ENCODE peak calls at places on chromosomes 16 and 17, in four cellular contexts. Z is GM20000, P is RWPE1, T is body of pancreas. J is an unnamed sample.
A peak's percentile ranks its signal among the peaks of the same experiment; 100 is the strongest.

GRCh38 chr16:48366165-48367093 is 18.8 kb downstream of the SIAH1 start:
- DNase-seq in Z (peak; percentile 67), P (peak; percentile 76), T (peak; percentile 59), J (peak; percentile 75)

GRCh38 chr17:2710804-2711607 is 558 bp downstream of the CLUH start:
- DNase-seq in T (peak; percentile 80), P (peak; percentile 34), Z (no peak), J (no peak)

GRCh38 chr17:9021158-9021984 is at the start of gene NTN1:
- DNase-seq in P (peak; percentile 54), T (peak; percentile 59), Z (peak; percentile 93), J (peak; percentile 90)

GRCh38 chr16:16014329-16015224 is 65.2 kb downstream of the ABCC1 start:
- DNase-seq in Z (no peak), T (peak; percentile 64), P (no peak), J (no peak)

GRCh38 chr16:70433456-70434103 is 5.3 kb downstream of the ST3GAL2 start:
- DNase-seq in P (no peak), Z (no peak), T (peak; percentile 22), J (no peak)

GRCh38 chr17:17812211-17813054 is 24.4 kb downstream of the SREBF1 start:
- DNase-seq in Z (peak; percentile 94), P (peak; percentile 77), T (peak; percentile 65), J (peak; percentile 95)

GRCh38 chr17:29617125-29617480 is 5.6 kb downstream of the CORO6 start:
- DNase-seq in Z (peak; percentile 93), P (no peak), T (peak; percentile 69), J (peak; percentile 94)

GRCh38 chr16:11488304-11488703 is 98.4 kb downstream of the LITAF start:
- DNase-seq in Z (no peak), T (no peak), P (no peak), J (no peak)

GRCh38 chr17:36931697-36932382 is 5.4 kb upstream of the LHX1 start:
- DNase-seq in Z (peak; percentile 39), P (no peak), T (no peak), J (peak; percentile 37)

GRCh38 chr17:63452979-63453551 is 7.0 kb upstream of the CYB561 start:
- DNase-seq in Z (no peak), T (no peak), P (no peak), J (no peak)

GRCh38 chr17:11404431-11404830 is 163.4 kb downstream of the SHISA6 start:
- DNase-seq in P (no peak), T (peak; percentile 21), Z (no peak), J (no peak)

GRCh38 chr16:19140392-19140791 is 26.6 kb downstream of the ITPRIPL2 start:
- DNase-seq in T (no peak), Z (no peak), P (no peak), J (no peak)

GRCh38 chr17:888998-889401 is 90.6 kb downstream of the NXN start:
- DNase-seq in Z (no peak), P (no peak), T (no peak), J (no peak)

GRCh38 chr17:4764612-4765011 is 7.1 kb upstream of the TM4SF5 start:
- DNase-seq in P (no peak), Z (no peak), T (no peak), J (no peak)

GRCh38 chr17:16952401-16952800 is 19.5 kb downstream of the TNFRSF13B start:
- DNase-seq in T (no peak), P (no peak), Z (no peak), J (no peak)

GRCh38 chr16:1909661-1910231 is 8.5 kb downstream of the HS3ST6 start:
- DNase-seq in Z (no peak), P (no peak), T (no peak), J (no peak)

GRCh38 chr17:47188266-47188665 is 829 bp downstream of the CDC27 start:
- DNase-seq in Z (peak; percentile 12), T (no peak), P (peak; percentile 26), J (peak; percentile 26)

GRCh38 chr17:50562266-50563094 is 2.0 kb downstream of the CACNA1G start:
- DNase-seq in T (no peak), P (no peak), Z (no peak), J (no peak)

GRCh38 chr17:48555616-48556533 is 11.0 kb upstream of the HOXB2 start:
- DNase-seq in P (no peak), Z (no peak), T (no peak), J (no peak)

GRCh38 chr17:4690745-4691144 is 13.2 kb downstream of the PELP1 start:
- DNase-seq in T (no peak), P (no peak), Z (no peak), J (no peak)

GRCh38 chr16:4682616-4683254 is 10.6 kb upstream of the NUDT16L1 start:
- DNase-seq in Z (no peak), P (no peak), T (no peak), J (no peak)

GRCh38 chr16:14378131-14378551 is 251.9 kb downstream of the PARN start:
- DNase-seq in Z (no peak), P (peak; percentile 64), T (no peak), J (no peak)

GRCh38 chr16:86072328-86073102 is 173.6 kb downstream of the IRF8 start:
- DNase-seq in T (peak; percentile 67), Z (peak; percentile 81), P (peak; percentile 64), J (peak; percentile 76)

GRCh38 chr16:81700071-81700779 is 78.9 kb upstream of the PLCG2 start:
- DNase-seq in T (no peak), P (no peak), Z (no peak), J (no peak)

GRCh38 chr16:57889960-57890751 is 80.8 kb downstream of the CNGB1 start:
- DNase-seq in T (no peak), P (no peak), Z (no peak), J (no peak)

DNA sequence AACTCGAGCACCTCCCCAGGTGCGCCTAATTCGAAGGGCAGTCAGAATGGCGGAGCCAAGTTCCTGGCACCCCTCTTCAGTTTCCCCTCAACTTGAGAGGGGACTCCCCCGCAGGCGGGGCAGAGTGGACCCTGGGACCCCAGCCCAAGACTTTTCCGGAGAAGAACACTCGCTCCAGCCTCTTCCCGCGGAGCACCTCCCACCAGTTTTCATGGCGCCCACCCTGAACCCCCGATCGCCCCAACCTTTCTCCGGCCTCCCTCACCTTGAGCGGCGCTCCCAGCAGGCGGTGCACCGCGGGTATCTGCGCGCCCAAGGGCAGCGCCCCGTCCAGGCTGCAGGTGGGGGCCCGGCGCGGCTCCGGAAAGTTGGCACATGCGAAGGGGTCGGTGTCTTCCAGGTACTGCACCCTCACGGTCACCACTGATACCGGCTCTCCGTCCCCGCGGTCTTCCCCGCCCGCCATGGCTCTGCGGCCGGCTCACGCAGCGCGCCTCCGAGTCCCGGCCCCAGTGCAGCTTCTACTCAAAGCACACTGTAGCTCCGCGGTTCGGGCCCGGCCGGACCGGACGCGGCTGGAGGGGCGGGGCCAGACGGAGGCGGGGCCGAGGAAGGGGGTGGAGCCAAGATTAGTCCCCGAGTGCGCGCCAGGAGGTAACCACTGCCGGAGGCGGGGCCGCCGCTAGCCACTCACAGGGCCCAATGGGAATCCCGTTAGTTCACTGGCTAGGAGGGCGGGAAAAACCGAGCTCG is at the start of gene FHOD1:
- DNase-seq in P (peak; percentile 94), T (peak; percentile 98), Z (peak; percentile 98), J (peak; percentile 98)
- TF ChIP-seq CTCF in P (no peak), T (no peak), Z (no peak), J (no peak)

GRCh38 chr17:28366605-28367004 is 1.6 kb upstream of the SEBOX start:
- DNase-seq in P (no peak), T (no peak), Z (no peak), J (no peak)
- TF ChIP-seq CTCF in P (no peak), T (no peak), Z (no peak), J (peak; percentile 5)

GRCh38 chr17:40062347-40063033 is at the start of gene THRA:
- DNase-seq in Z (peak; percentile 95), P (peak; percentile 72), T (peak; percentile 78), J (peak; percentile 92)
- TF ChIP-seq CTCF in Z (no peak), P (peak; percentile 73), T (peak; percentile 54), J (peak; percentile 40)

GRCh38 chr17:58679263-58680037 is 12.4 kb downstream of the TEX14 start:
- DNase-seq in T (no peak), P (peak; percentile 70), Z (no peak), J (no peak)
- TF ChIP-seq CTCF in T (no peak), P (no peak), Z (no peak), J (no peak)

J was measured in GM13977.